ENCODE peak calls at places on chromosomes 11 and 22, in four cellular contexts. One of them, this sample, is unnamed.

GRCh38 chr11:14974021-14974698 is 2.0 kb upstream of the CALCA start:
- DNase-seq in NCI-H345: no peak
- DNase-seq in neural crest cell: no peak
- DNase-seq in GM04503: no peak
- DNase-seq in this sample: no peak

GRCh38 chr22:22327723-22328122 is 83.1 kb downstream of the VPREB1 start:
- DNase-seq in NCI-H345: no peak
- DNase-seq in neural crest cell: no peak
- DNase-seq in GM04503: no peak
- DNase-seq in this sample: no peak

GRCh38 chr22:19527321-19527721 is 3.1 kb upstream of the CLDN5 start:
- DNase-seq in NCI-H345: no peak
- DNase-seq in neural crest cell: no peak
- DNase-seq in GM04503: no peak
- DNase-seq in this sample: no peak

GRCh38 chr11:115674176-115674575 is 170.0 kb upstream of the CADM1 start:
- DNase-seq in NCI-H345: no peak
- DNase-seq in neural crest cell: no peak
- DNase-seq in GM04503: peak
- DNase-seq in this sample: no peak

GRCh38 chr11:118202599-118203422 is 22.0 kb downstream of the JAML start:
- DNase-seq in NCI-H345: no peak
- DNase-seq in neural crest cell: no peak
- DNase-seq in GM04503: no peak
- DNase-seq in this sample: no peak

GRCh38 chr22:17398159-17398558 is 28.9 kb downstream of the CECR2 start:
- DNase-seq in NCI-H345: no peak
- DNase-seq in neural crest cell: no peak
- DNase-seq in GM04503: no peak
- DNase-seq in this sample: no peak

GRCh38 chr22:45998638-45999378 is 21.8 kb upstream of the WNT7B start:
- DNase-seq in NCI-H345: no peak
- DNase-seq in neural crest cell: no peak
- DNase-seq in GM04503: no peak
- DNase-seq in this sample: no peak

GRCh38 chr11:27028653-27029052 is 12.0 kb upstream of the BBOX1 start:
- DNase-seq in NCI-H345: no peak
- DNase-seq in neural crest cell: no peak
- DNase-seq in GM04503: no peak
- DNase-seq in this sample: no peak

GRCh38 chr22:47174096-47174495 is 411.6 kb downstream of the TBC1D22A start:
- DNase-seq in NCI-H345: no peak
- DNase-seq in neural crest cell: no peak
- DNase-seq in GM04503: no peak
- DNase-seq in this sample: no peak

GRCh38 chr11:115267228-115267627 is 237.0 kb downstream of the CADM1 start:
- DNase-seq in NCI-H345: peak
- DNase-seq in neural crest cell: no peak
- DNase-seq in GM04503: no peak
- DNase-seq in this sample: no peak

GRCh38 chr11:67640021-67640757 is 626 bp upstream of the TBX10 start:
- DNase-seq in NCI-H345: peak
- DNase-seq in neural crest cell: peak
- DNase-seq in GM04503: peak
- DNase-seq in this sample: peak

GRCh38 chr11:134385774-134386565 is 26.1 kb downstream of the B3GAT1 start:
- DNase-seq in NCI-H345: peak
- DNase-seq in neural crest cell: no peak
- DNase-seq in GM04503: no peak
- DNase-seq in this sample: no peak

GRCh38 chr22:38271101-38271500 is 1.7 kb downstream of the TMEM184B start:
- DNase-seq in NCI-H345: no peak
- DNase-seq in neural crest cell: no peak
- DNase-seq in GM04503: no peak
- DNase-seq in this sample: no peak

GRCh38 chr11:66720223-66720898 is 8.7 kb downstream of the SPTBN2 start:
- DNase-seq in NCI-H345: peak
- DNase-seq in neural crest cell: peak
- DNase-seq in GM04503: no peak
- DNase-seq in this sample: no peak

GRCh38 chr11:79413258-79413657 is 27.6 kb downstream of the TENM4 start:
- DNase-seq in NCI-H345: peak
- DNase-seq in neural crest cell: peak
- DNase-seq in GM04503: peak
- DNase-seq in this sample: peak

GRCh38 chr11:112219476-112220232 is 6.6 kb upstream of the PTS start:
- DNase-seq in NCI-H345: peak
- DNase-seq in neural crest cell: peak
- DNase-seq in GM04503: no peak
- DNase-seq in this sample: peak

GRCh38 chr11:38330578-38330977 is 1732.5 kb upstream of the RAG2 start:
- DNase-seq in NCI-H345: no peak
- DNase-seq in neural crest cell: no peak
- DNase-seq in GM04503: no peak
- DNase-seq in this sample: no peak

GRCh38 chr11:22780914-22781593 is 48.5 kb downstream of the SVIP start:
- DNase-seq in NCI-H345: peak
- DNase-seq in neural crest cell: no peak
- DNase-seq in GM04503: no peak
- DNase-seq in this sample: no peak

GRCh38 chr11:61816736-61817455 is at the start of gene FADS1:
- DNase-seq in NCI-H345: peak
- DNase-seq in neural crest cell: peak
- DNase-seq in GM04503: no peak
- DNase-seq in this sample: peak

GRCh38 chr11:83680351-83680750 is 394.2 kb upstream of the CCDC90B start:
- DNase-seq in NCI-H345: peak
- DNase-seq in neural crest cell: no peak
- DNase-seq in GM04503: no peak
- DNase-seq in this sample: no peak

GRCh38 chr11:110085255-110085838 is 7.8 kb upstream of the ZC3H12C start:
- DNase-seq in NCI-H345: no peak
- DNase-seq in neural crest cell: no peak
- DNase-seq in GM04503: no peak
- DNase-seq in this sample: no peak

GRCh38 chr11:13215157-13215556 is 62.4 kb upstream of the BMAL1 start:
- DNase-seq in NCI-H345: no peak
- DNase-seq in neural crest cell: no peak
- DNase-seq in GM04503: no peak
- DNase-seq in this sample: peak

GRCh38 chr11:65931773-65932557 is 12.7 kb downstream of the DRAP1 start:
- DNase-seq in NCI-H345: no peak
- DNase-seq in neural crest cell: no peak
- DNase-seq in GM04503: no peak
- DNase-seq in this sample: no peak

GRCh38 chr11:13210424-13210823 is 67.2 kb upstream of the BMAL1 start:
- DNase-seq in NCI-H345: peak
- DNase-seq in neural crest cell: peak
- DNase-seq in GM04503: no peak
- DNase-seq in this sample: peak

GRCh38 chr11:24496728-24497396 is at the start of gene LUZP2:
- DNase-seq in NCI-H345: peak
- DNase-seq in neural crest cell: peak
- DNase-seq in GM04503: no peak
- DNase-seq in this sample: no peak

GRCh38 chr11:132898021-132898420 is 634.3 kb downstream of the OPCML start:
- DNase-seq in NCI-H345: no peak
- DNase-seq in neural crest cell: no peak
- DNase-seq in GM04503: no peak
- DNase-seq in this sample: no peak

GRCh38 chr11:76159983-76160661 is 46.2 kb downstream of the WNT11 start:
- DNase-seq in NCI-H345: peak
- DNase-seq in neural crest cell: no peak
- DNase-seq in GM04503: no peak
- DNase-seq in this sample: no peak

GRCh38 chr11:12179521-12179920 is 69.1 kb downstream of the MICAL2 start:
- DNase-seq in NCI-H345: peak
- DNase-seq in neural crest cell: no peak
- DNase-seq in GM04503: no peak
- DNase-seq in this sample: no peak

GRCh38 chr11:88338223-88338661 is 706 bp upstream of the CTSC start:
- DNase-seq in NCI-H345: no peak
- DNase-seq in neural crest cell: no peak
- DNase-seq in GM04503: no peak
- DNase-seq in this sample: peak

This sample was measured in GM04504.